ENCODE peak calls at places on chromosomes 4 and X, in five cellular contexts. A is lower lobe of right lung, D is neural progenitor cell, H is cardiac muscle cell, J is kidney epithelial cell. N is an unnamed sample.

GRCh38 chr4:176607807-176608206 is 184.9 kb downstream of the VEGFC start:
- DNase-seq in H (no peak), D (no peak), J (no peak), A (no peak), N (no peak)

GRCh38 chrX:148522006-148522405 is 21.6 kb downstream of the AFF2 start:
- DNase-seq in A (no peak), J (no peak), H (no peak), D (no peak), N (no peak)

GRCh38 chr4:22614114-22614513 is 78.6 kb upstream of the GBA3 start:
- DNase-seq in A (no peak), H (no peak), J (no peak), D (no peak), N (no peak)

GRCh38 chr4:88158360-88159136 is at the start of gene ABCG2:
- DNase-seq in A (peak), J (no peak), H (peak), D (peak), N (no peak)

GRCh38 chr4:1277667-1278335 is 11.9 kb upstream of the MAEA start:
- DNase-seq in A (no peak), H (no peak), D (no peak), J (no peak), N (no peak)

GRCh38 chrX:43559643-43560042 is 96.5 kb upstream of the MAOA start:
- DNase-seq in A (no peak), H (peak), D (peak), J (no peak), N (peak)

GRCh38 chr4:68124262-68124661 is 5.4 kb downstream of the TMPRSS11F start:
- DNase-seq in D (no peak), A (no peak), H (no peak), J (no peak), N (no peak)

GRCh38 chr4:83535520-83535944 is 376 bp upstream of the GPAT3 start:
- DNase-seq in A (peak), J (no peak), H (peak), D (peak), N (peak)

GRCh38 chrX:48918303-48918643 is 551 bp downstream of the PIM2 start:
- DNase-seq in H (no peak), J (no peak), A (no peak), D (peak), N (no peak)

GRCh38 chrX:18210470-18210869 is 10.2 kb downstream of the BEND2 start:
- DNase-seq in D (no peak), J (no peak), H (peak), A (no peak), N (peak)

GRCh38 chrX:129600981-129601424 is 53.8 kb downstream of the APLN start:
- DNase-seq in J (no peak), H (peak), A (no peak), D (peak), N (no peak)

GRCh38 chr4:71570492-71570891 is 213.4 kb downstream of the GC start:
- DNase-seq in D (no peak), H (no peak), A (no peak), J (no peak), N (no peak)

DNA sequence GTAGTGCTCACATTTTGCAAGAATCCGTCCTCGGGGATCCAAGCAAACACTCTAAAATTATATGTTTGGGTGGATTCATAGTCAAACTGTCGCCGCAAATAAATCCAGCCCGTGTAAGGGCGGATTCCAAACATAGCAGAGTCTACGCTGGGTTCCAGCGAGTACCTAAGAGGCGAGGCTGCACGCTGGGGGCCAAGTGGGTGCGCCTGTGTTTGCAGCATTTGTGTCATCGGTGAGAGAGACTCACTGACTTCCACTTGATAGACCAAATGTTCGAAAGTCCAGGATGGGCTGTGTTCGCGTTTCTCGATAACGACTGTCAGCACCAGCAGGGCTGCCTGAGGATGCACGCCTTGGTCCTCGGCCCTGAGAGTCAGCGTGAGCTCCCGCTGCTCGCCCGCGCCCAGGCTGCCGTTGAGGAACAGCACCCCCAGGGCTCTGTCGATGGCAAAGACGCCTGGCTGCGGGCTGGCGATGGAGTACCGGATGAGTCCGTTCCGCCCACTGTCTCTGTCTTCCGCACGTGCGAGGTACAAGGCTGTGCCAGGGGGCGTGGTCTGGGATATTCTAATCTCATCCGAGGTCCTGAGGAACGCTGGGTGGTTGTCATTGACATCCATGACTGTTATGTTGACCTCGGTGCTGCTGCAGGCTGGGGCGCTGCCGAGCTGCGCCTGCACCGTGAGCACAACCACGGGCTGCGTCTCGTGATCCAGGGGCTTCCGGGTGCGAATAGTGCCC is 158.7 kb downstream of the DCHS2 start:
- DNase-seq in J (no peak), D (peak), H (peak), A (peak), N (peak)
- H3K4me3 ChIP-seq in J (peak), D (peak), H (peak), A (peak), N (peak)

DNA sequence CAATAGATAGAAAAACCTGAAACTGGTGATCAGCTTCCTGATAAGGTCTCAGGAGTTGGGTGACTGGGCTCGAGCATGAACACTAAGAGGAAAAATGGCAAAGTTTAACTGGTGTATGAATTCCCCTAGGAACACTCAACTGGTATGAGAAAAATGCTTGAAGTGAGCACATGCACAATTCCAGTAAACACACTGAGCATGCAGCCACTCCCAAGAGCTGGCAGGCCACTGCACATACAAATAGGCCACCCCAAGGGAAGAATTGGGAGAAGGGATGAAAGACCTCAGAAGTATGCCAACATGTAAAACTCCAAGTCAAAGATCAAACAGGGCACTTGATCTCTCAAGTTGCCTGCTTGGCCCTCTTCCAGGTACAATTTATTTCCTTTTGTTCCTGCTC is 45.4 kb upstream of the GNPDA2 start:
- DNase-seq in H (no peak), D (no peak), J (no peak), A (no peak), N (no peak)
- H3K4me3 ChIP-seq in H (no peak), D (no peak), J (no peak), A (no peak), N (no peak)

DNA sequence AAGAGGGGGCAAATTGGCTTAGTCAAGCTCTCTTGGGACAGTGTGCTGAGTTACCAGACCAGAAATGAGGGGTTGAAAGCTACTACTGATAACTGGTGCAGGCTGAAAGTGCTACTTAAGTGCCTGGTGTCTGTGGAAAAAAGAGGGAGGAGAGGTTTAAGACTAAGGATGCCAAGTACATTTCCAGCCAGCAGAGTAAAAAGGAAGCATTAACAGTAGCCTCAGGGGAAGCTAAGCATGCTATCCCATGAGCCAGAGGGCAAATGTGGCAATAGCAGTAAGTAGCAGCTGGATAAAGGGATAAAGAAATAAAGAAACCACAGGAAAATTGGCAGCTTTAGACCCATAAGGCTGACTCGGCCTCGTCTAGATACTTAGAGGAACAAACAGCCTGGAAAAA is 196.3 kb upstream of the MAB21L2 start:
- DNase-seq in D (peak), A (no peak), H (peak), J (peak), N (no peak)
- H3K4me3 ChIP-seq in D (no peak), A (no peak), H (no peak), J (no peak), N (no peak)

DNA sequence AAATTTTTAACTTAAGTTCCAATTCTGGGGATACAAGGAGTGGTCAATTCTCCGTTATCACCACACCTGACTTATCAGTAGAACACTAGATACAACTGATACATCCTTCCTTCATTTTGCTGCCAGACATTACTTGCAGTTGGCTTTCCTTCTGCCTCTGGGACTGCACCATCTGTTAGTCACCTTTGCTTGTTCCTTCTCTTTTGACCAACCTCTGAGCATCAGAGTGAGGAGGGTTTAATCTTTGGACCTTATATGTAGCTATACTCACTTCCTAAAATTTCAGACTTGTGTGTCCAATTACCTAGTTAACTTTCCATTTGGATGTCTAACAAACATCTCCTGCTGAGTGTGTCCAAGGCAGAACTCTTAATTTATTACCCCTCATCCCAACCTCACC is 330.7 kb downstream of the PTTG2 start:
- DNase-seq in J (no peak), H (no peak), A (no peak), D (no peak), N (no peak)
- H3K4me3 ChIP-seq in J (no peak), H (no peak), A (no peak), D (no peak), N (no peak)

DNA sequence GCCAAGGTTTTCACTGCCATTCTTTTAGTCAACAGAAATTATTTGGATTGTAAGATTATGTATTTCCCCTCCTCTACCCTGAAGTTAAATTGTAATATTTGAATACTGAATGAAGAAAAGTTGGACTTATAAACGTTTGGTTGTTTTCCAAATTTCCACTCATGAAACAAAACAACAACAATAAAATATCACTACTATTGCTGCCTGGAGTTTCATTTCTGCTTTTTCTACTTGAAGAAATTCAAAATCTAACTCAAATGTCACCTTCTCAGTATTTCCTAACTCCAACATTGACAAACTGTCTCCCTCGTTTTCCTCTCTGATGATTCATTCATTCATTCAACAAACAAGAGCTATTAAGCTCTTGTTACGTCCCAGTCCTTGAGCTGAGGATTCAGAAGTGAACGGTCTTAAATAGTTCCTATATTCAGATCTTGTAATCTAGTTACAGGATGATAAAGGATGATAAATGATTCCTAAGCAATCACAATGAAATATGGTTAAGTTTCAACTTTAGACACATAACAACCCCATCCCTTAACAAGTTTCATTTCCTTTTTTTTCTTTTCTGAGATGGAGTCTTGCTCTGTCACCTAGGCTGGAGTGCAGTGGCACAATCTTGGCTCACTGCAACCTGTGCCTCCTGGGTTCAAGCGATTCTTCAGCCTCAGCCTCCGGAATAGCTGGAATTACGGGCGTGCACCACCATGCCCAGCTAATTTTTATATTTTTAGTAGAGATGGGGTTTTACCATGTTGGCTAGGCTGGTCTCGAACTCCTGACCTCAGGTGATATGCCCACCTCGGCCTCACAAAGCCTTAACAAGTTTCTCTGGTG is 1.7 kb downstream of the SLC9B2 start:
- DNase-seq in D (no peak), H (no peak), J (no peak), A (no peak), N (no peak)
- H3K4me3 ChIP-seq in D (peak), H (no peak), J (no peak), A (no peak), N (no peak)

DNA sequence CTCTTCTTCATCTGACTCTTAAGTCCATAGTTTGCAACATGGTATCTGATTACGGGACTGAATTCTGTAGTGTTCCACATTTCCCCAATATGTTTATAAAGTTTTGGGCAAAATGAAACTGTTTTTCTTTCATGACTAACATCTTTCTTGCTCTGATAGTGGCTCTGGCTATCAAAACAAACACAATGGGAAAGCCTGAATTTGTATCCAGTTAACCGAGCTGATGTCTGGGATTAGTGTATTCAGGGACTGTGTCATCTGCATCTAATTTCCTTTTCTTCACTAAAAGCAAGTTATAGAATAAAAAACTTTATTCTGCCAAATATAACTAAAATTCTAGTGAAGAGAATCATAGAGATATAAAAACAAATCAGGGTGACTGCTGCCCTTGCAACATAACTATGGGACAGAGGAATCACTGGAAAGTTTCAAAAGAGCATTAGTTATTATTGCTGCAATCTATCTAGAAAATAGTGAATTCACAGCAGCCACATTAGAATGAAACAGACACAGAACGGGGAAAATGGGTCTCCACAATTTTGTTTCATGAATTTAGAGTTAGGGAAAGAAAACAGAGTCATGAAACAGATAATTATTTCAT is 61.3 kb downstream of the ANTXR2 start:
- DNase-seq in D (no peak), H (no peak), A (no peak), J (no peak), N (no peak)
- H3K4me3 ChIP-seq in D (no peak), H (no peak), A (no peak), J (no peak), N (no peak)

GRCh38 chrX:10634681-10635161 is 14.3 kb upstream of the MID1 start:
- DNase-seq in H (no peak), J (peak), A (no peak), D (no peak), N (no peak)
- H3K4me3 ChIP-seq in H (no peak), J (no peak), A (no peak), D (no peak), N (no peak)

DNA sequence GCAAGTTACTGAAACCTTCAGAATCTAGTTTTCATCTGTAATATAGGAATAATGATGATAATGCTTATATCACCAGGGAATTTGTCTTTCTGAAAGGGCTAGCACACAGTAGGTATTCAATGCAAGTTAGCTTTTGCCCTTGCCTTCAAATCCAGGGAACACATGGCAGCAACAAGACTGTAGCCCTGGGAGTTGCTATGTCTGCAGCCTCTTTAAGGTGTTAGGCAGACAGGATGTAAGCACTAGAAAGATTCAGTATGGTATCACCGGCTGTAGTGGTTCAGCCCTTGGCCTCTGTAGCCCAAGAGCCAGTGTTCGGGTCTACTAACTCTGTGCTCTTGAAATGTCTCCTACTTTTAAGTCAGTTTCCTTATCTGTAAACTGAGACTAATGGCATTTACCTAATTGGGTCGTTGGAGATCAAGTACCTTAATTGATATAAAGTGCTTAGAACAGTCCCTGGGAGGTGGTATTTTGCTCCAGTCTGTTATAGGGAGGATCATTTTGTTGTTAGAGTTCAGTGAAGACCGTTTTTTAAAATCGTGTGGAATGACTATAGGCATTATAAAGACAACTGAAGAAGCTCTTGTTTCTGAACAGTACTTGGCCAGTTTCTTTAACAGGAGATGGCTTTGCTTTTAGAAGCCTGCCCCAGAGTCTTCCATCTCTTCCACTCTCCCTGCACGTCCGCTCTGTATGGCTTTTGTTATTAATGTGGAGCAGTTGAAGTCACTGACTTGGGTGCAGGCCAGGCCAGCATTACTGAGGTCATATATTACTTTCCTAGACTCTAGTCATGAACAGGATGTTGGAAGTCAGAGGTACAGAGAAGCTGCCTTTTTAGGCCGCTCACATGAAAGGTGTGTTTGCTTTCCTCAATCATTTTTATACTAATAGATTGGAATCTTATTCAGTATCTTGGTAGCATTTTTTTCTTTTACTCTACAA is 44.8 kb downstream of the GAB1 start:
- DNase-seq in A (peak), J (peak), D (no peak), H (peak), N (no peak)
- H3K4me3 ChIP-seq in A (no peak), J (no peak), D (no peak), H (no peak), N (no peak)

N was measured in Jurkat, Clone E6-1.